ENCODE peak calls at places on chromosomes 2 and 18, in eight cellular contexts. Q is occipital lobe; J is fibroblast of the aortic adventitia; O is stimulated activated CD8-positive, alpha-beta memory T cell treated with anti-CD3 and anti-CD28 coated beads, Interleukin-4, amount 100 ng/mL, for 48 hours; L is activated CD8-positive, alpha-beta memory T cell treated with anti-CD3 and anti-CD28 coated beads, Interleukin-2, amount 50 U/mL, for 4 hours; B is myocyte; N is psoas muscle; F is cardiac fibroblast. Z is an unnamed sample.

GRCh38 chr18:51279367-51279984 is 82.0 kb upstream of the MEX3C start:
- DNase-seq in Q (no peak), J (no peak), O (no peak), L (no peak), B (no peak), N (no peak), F (no peak), Z (no peak)

GRCh38 chr18:10798727-10799435 is 273.1 kb downstream of the NAPG start:
- DNase-seq in Q (no peak), J (peak), O (no peak), L (no peak), B (peak), N (no peak), F (peak), Z (no peak)

GRCh38 chr18:62554083-62554815 is 31.4 kb downstream of the ZCCHC2 start:
- DNase-seq in Q (no peak), J (no peak), O (no peak), L (no peak), B (no peak), N (no peak), F (no peak), Z (no peak)

GRCh38 chr18:8260319-8260718 is 348.9 kb upstream of the RAB12 start:
- DNase-seq in Q (no peak), J (no peak), O (no peak), L (no peak), B (peak), N (no peak), F (no peak), Z (no peak)

GRCh38 chr2:65549262-65550036 is 117.0 kb upstream of the SPRED2 start:
- DNase-seq in Q (no peak), J (no peak), O (peak), L (no peak), B (no peak), N (no peak), F (no peak), Z (no peak)

GRCh38 chr18:22452226-22452668 is 34.5 kb upstream of the CTAGE1 start:
- DNase-seq in Q (no peak), J (no peak), O (no peak), L (no peak), B (no peak), N (no peak), F (no peak), Z (no peak)

GRCh38 chr2:67846341-67847070 is 216.3 kb downstream of the C1D start:
- DNase-seq in Q (peak), J (peak), O (peak), L (no peak), B (peak), N (peak), F (peak), Z (peak)

GRCh38 chr2:207255565-207255964 is 89.8 kb upstream of the KLF7 start:
- DNase-seq in Q (no peak), J (no peak), O (no peak), L (no peak), B (no peak), N (no peak), F (no peak), Z (no peak)

GRCh38 chr18:59697236-59697932 is at the start of gene CCBE1:
- DNase-seq in Q (no peak), J (peak), O (peak), L (peak), B (peak), N (peak), F (peak), Z (no peak)

GRCh38 chr2:6113796-6114195 is 421.6 kb downstream of the SOX11 start:
- DNase-seq in Q (no peak), J (no peak), O (no peak), L (no peak), B (no peak), N (no peak), F (no peak), Z (no peak)

GRCh38 chr18:10926565-10927194 is 222.7 kb downstream of the PIEZO2 start:
- DNase-seq in Q (no peak), J (peak), O (no peak), L (no peak), B (peak), N (no peak), F (peak), Z (no peak)

GRCh38 chr2:44810892-44811530 is 130.5 kb upstream of the SIX3 start:
- DNase-seq in Q (no peak), J (no peak), O (no peak), L (no peak), B (no peak), N (no peak), F (no peak), Z (no peak)

GRCh38 chr18:51235011-51235789 is 37.7 kb upstream of the MEX3C start:
- DNase-seq in Q (no peak), J (peak), O (peak), L (peak), B (no peak), N (no peak), F (peak), Z (no peak)

GRCh38 chr2:100292022-100292580 is 30.2 kb downstream of the LONRF2 start:
- DNase-seq in Q (no peak), J (peak), O (peak), L (peak), B (peak), N (no peak), F (peak), Z (no peak)

GRCh38 chr2:27967076-27967475 is 76.5 kb downstream of the BABAM2 start:
- DNase-seq in Q (no peak), J (no peak), O (no peak), L (no peak), B (peak), N (no peak), F (no peak), Z (no peak)

GRCh38 chr18:58856881-58857280 is 7.8 kb upstream of the ZNF532 start:
- DNase-seq in Q (no peak), J (peak), O (no peak), L (no peak), B (peak), N (no peak), F (peak), Z (no peak)

GRCh38 chr2:40488927-40489677 is 37.2 kb upstream of the SLC8A1 start:
- DNase-seq in Q (no peak), J (peak), O (no peak), L (no peak), B (peak), N (no peak), F (peak), Z (no peak)

GRCh38 chr2:136482966-136483365 is 282.4 kb upstream of the THSD7B start:
- DNase-seq in Q (no peak), J (no peak), O (no peak), L (no peak), B (no peak), N (no peak), F (no peak), Z (no peak)

GRCh38 chr18:79962311-79962710 is 2.1 kb upstream of the HSBP1L1 start:
- DNase-seq in Q (no peak), J (peak), O (no peak), L (no peak), B (peak), N (no peak), F (no peak), Z (no peak)

GRCh38 chr18:74116628-74117554 is 30.7 kb downstream of the FBXO15 start:
- DNase-seq in Q (peak), J (peak), O (no peak), L (no peak), B (peak), N (no peak), F (peak), Z (no peak)

GRCh38 chr2:226656367-226656766 is 143.3 kb downstream of the IRS1 start:
- DNase-seq in Q (no peak), J (no peak), O (no peak), L (no peak), B (no peak), N (no peak), F (peak), Z (no peak)

GRCh38 chr2:187775651-187776050 is 221.4 kb upstream of the TFPI start:
- DNase-seq in Q (no peak), J (no peak), O (no peak), L (no peak), B (no peak), N (no peak), F (no peak), Z (no peak)

GRCh38 chr2:53463771-53464726 is 303.6 kb upstream of the CHAC2 start:
- DNase-seq in Q (no peak), J (no peak), O (no peak), L (no peak), B (no peak), N (no peak), F (no peak), Z (no peak)

GRCh38 chr2:58939388-58939787 is 698.3 kb upstream of the FANCL start:
- DNase-seq in Q (no peak), J (no peak), O (no peak), L (no peak), B (no peak), N (no peak), F (no peak), Z (no peak)

GRCh38 chr2:110955546-110955945 is 165.2 kb upstream of the BCL2L11 start:
- DNase-seq in Q (no peak), J (no peak), O (no peak), L (no peak), B (no peak), N (no peak), F (no peak), Z (no peak)

GRCh38 chr2:9139491-9140443 is 66.8 kb upstream of the ASAP2 start:
- DNase-seq in Q (peak), J (peak), O (peak), L (peak), B (peak), N (peak), F (peak), Z (peak)

GRCh38 chr2:157825885-157826284 is 50.2 kb downstream of the ACVR1 start:
- DNase-seq in Q (no peak), J (peak), O (no peak), L (no peak), B (peak), N (peak), F (peak), Z (no peak)

GRCh38 chr2:167689444-167689843 is 558.0 kb downstream of the STK39 start:
- DNase-seq in Q (no peak), J (no peak), O (no peak), L (no peak), B (no peak), N (no peak), F (no peak), Z (no peak)

GRCh38 chr2:134718956-134719814 is at the start of gene TMEM163:
- DNase-seq in Q (no peak), J (no peak), O (peak), L (peak), B (no peak), N (peak), F (no peak), Z (peak)

GRCh38 chr2:29640360-29640759 is 281.0 kb downstream of the ALK start:
- DNase-seq in Q (no peak), J (no peak), O (no peak), L (no peak), B (no peak), N (no peak), F (no peak), Z (no peak)

GRCh38 chr18:76620326-76620813 is 125.3 kb upstream of the ZNF516 start:
- DNase-seq in Q (peak), J (peak), O (peak), L (peak), B (peak), N (peak), F (peak), Z (peak)

GRCh38 chr2:172640389-172640788 is 84.5 kb downstream of the PDK1 start:
- DNase-seq in Q (no peak), J (peak), O (no peak), L (no peak), B (peak), N (no peak), F (no peak), Z (no peak)

GRCh38 chr2:196955036-196955435 is 28.5 kb upstream of the PGAP1 start:
- DNase-seq in Q (no peak), J (no peak), O (no peak), L (no peak), B (no peak), N (no peak), F (no peak), Z (no peak)

GRCh38 chr2:101679037-101679726 is 18.3 kb upstream of the MAP4K4 start:
- DNase-seq in Q (no peak), J (peak), O (no peak), L (no peak), B (peak), N (no peak), F (peak), Z (no peak)